ENCODE peak calls at places on chromosome 2, in five cellular contexts. One of them, this sample, is unnamed. For H3K9me3, the result is how much of the 10 kb centered on the place peaks cover.

GRCh38 chr2:218022131-218022850 is 19.5 kb upstream of the TNS1 start:
- DNase-seq in tibial artery: peak
- DNase-seq in endodermal cell: peak
- DNase-seq in CD4-positive, alpha-beta T cell: no peak
- DNase-seq in breast epithelium: peak
- DNase-seq in this sample: no peak

GRCh38 chr2:217399288-217399687 is 539.4 kb upstream of the TNP1 start:
- DNase-seq in tibial artery: no peak
- DNase-seq in endodermal cell: no peak
- DNase-seq in CD4-positive, alpha-beta T cell: no peak
- DNase-seq in breast epithelium: no peak
- DNase-seq in this sample: no peak

GRCh38 chr2:173076557-173077345 is 1.1 kb downstream of the MAP3K20 start:
- DNase-seq in tibial artery: peak
- DNase-seq in endodermal cell: peak
- DNase-seq in CD4-positive, alpha-beta T cell: no peak
- DNase-seq in breast epithelium: peak
- DNase-seq in this sample: no peak

GRCh38 chr2:116510117-116510671 is 1304.3 kb upstream of the DDX18 start:
- DNase-seq in tibial artery: no peak
- DNase-seq in endodermal cell: peak
- DNase-seq in CD4-positive, alpha-beta T cell: no peak
- DNase-seq in breast epithelium: no peak
- DNase-seq in this sample: no peak

GRCh38 chr2:220353897-220354296 is 726.5 kb downstream of the SLC4A3 start:
- DNase-seq in tibial artery: no peak
- DNase-seq in endodermal cell: no peak
- DNase-seq in CD4-positive, alpha-beta T cell: no peak
- DNase-seq in breast epithelium: no peak
- DNase-seq in this sample: no peak

GRCh38 chr2:19876751-19877150 is 25.0 kb downstream of the TTC32 start:
- DNase-seq in tibial artery: no peak
- DNase-seq in endodermal cell: peak
- DNase-seq in CD4-positive, alpha-beta T cell: no peak
- DNase-seq in breast epithelium: no peak
- DNase-seq in this sample: no peak

GRCh38 chr2:118991554-118991953 is 49.6 kb downstream of the MARCO start:
- DNase-seq in tibial artery: no peak
- DNase-seq in endodermal cell: no peak
- DNase-seq in CD4-positive, alpha-beta T cell: no peak
- DNase-seq in breast epithelium: no peak
- DNase-seq in this sample: no peak

GRCh38 chr2:678964-679363 is 1.8 kb upstream of the TMEM18 start:
- DNase-seq in tibial artery: no peak
- DNase-seq in endodermal cell: no peak
- DNase-seq in CD4-positive, alpha-beta T cell: no peak
- DNase-seq in breast epithelium: no peak
- DNase-seq in this sample: no peak

GRCh38 chr2:127118467-127118866 is 11.5 kb upstream of the BIN1 start:
- DNase-seq in tibial artery: no peak
- DNase-seq in endodermal cell: no peak
- DNase-seq in CD4-positive, alpha-beta T cell: no peak
- DNase-seq in breast epithelium: no peak
- DNase-seq in this sample: no peak

GRCh38 chr2:110674620-110675555 is 3.0 kb downstream of the BUB1 start:
- DNase-seq in tibial artery: no peak
- DNase-seq in endodermal cell: peak
- DNase-seq in CD4-positive, alpha-beta T cell: no peak
- DNase-seq in breast epithelium: no peak
- DNase-seq in this sample: no peak

GRCh38 chr2:129766594-129766993 is 212.9 kb upstream of the RAB6C start:
- DNase-seq in tibial artery: no peak
- DNase-seq in endodermal cell: peak
- DNase-seq in CD4-positive, alpha-beta T cell: no peak
- DNase-seq in breast epithelium: no peak
- DNase-seq in this sample: no peak

GRCh38 chr2:70420005-70420580 is 118.2 kb upstream of the FAM136A start:
- DNase-seq in tibial artery: no peak
- DNase-seq in endodermal cell: no peak
- DNase-seq in CD4-positive, alpha-beta T cell: no peak
- DNase-seq in breast epithelium: no peak
- DNase-seq in this sample: no peak

GRCh38 chr2:191688934-191689695 is 11.2 kb downstream of the NABP1 start:
- DNase-seq in tibial artery: no peak
- DNase-seq in endodermal cell: no peak
- DNase-seq in CD4-positive, alpha-beta T cell: no peak
- DNase-seq in breast epithelium: no peak
- DNase-seq in this sample: no peak

GRCh38 chr2:118055512-118056164 is 32.6 kb upstream of the INSIG2 start:
- DNase-seq in tibial artery: no peak
- DNase-seq in endodermal cell: no peak
- DNase-seq in CD4-positive, alpha-beta T cell: no peak
- DNase-seq in breast epithelium: no peak
- DNase-seq in this sample: no peak

GRCh38 chr2:235330775-235331438 is 162.9 kb upstream of the AGAP1 start:
- DNase-seq in tibial artery: no peak
- DNase-seq in endodermal cell: no peak
- DNase-seq in CD4-positive, alpha-beta T cell: no peak
- DNase-seq in breast epithelium: peak
- DNase-seq in this sample: no peak

GRCh38 chr2:164046040-164046439 is 310.2 kb upstream of the FIGN start:
- DNase-seq in tibial artery: no peak
- DNase-seq in endodermal cell: no peak
- DNase-seq in CD4-positive, alpha-beta T cell: no peak
- DNase-seq in breast epithelium: no peak
- DNase-seq in this sample: no peak

GRCh38 chr2:175871331-175871730 is 130.7 kb downstream of the LNPK start:
- DNase-seq in tibial artery: no peak
- DNase-seq in endodermal cell: no peak
- DNase-seq in CD4-positive, alpha-beta T cell: no peak
- DNase-seq in breast epithelium: no peak
- DNase-seq in this sample: no peak

GRCh38 chr2:1950474-1950873 is 206.2 kb upstream of the PXDN start:
- DNase-seq in tibial artery: no peak
- DNase-seq in endodermal cell: no peak
- DNase-seq in CD4-positive, alpha-beta T cell: no peak
- DNase-seq in breast epithelium: no peak
- DNase-seq in this sample: no peak

GRCh38 chr2:177888581-177888980 is 184.0 kb downstream of the PDE11A start:
- DNase-seq in tibial artery: no peak
- DNase-seq in endodermal cell: no peak
- DNase-seq in CD4-positive, alpha-beta T cell: no peak
- DNase-seq in breast epithelium: no peak
- DNase-seq in this sample: peak

GRCh38 chr2:213995400-213996105 is 415.3 kb upstream of the VWC2L start:
- DNase-seq in tibial artery: no peak
- DNase-seq in endodermal cell: no peak
- DNase-seq in CD4-positive, alpha-beta T cell: no peak
- DNase-seq in breast epithelium: no peak
- DNase-seq in this sample: no peak

GRCh38 chr2:177143444-177143843 is 69.2 kb upstream of the HNRNPA3 start:
- DNase-seq in tibial artery: no peak
- DNase-seq in endodermal cell: no peak
- DNase-seq in CD4-positive, alpha-beta T cell: no peak
- DNase-seq in breast epithelium: no peak
- DNase-seq in this sample: no peak

GRCh38 chr2:146246017-146246733 is 1598.7 kb upstream of the ACVR2A start:
- DNase-seq in tibial artery: no peak
- DNase-seq in endodermal cell: no peak
- DNase-seq in CD4-positive, alpha-beta T cell: no peak
- DNase-seq in breast epithelium: no peak
- DNase-seq in this sample: no peak

GRCh38 chr2:174688079-174688478 is 76.2 kb downstream of the CHRNA1 start:
- DNase-seq in tibial artery: no peak
- DNase-seq in endodermal cell: no peak
- DNase-seq in CD4-positive, alpha-beta T cell: no peak
- DNase-seq in breast epithelium: no peak
- DNase-seq in this sample: no peak

GRCh38 chr2:234395801-234396478 is 100.9 kb downstream of the ARL4C start:
- DNase-seq in tibial artery: no peak
- DNase-seq in endodermal cell: peak
- DNase-seq in CD4-positive, alpha-beta T cell: no peak
- DNase-seq in breast epithelium: no peak
- DNase-seq in this sample: no peak

GRCh38 chr2:205889073-205889472 is 196.9 kb downstream of the INO80D start:
- DNase-seq in tibial artery: no peak
- DNase-seq in endodermal cell: no peak
- DNase-seq in CD4-positive, alpha-beta T cell: no peak
- DNase-seq in breast epithelium: no peak
- DNase-seq in this sample: no peak

GRCh38 chr2:101566632-101567228 is 91.8 kb upstream of the RFX8 start:
- DNase-seq in tibial artery: no peak
- DNase-seq in endodermal cell: no peak
- DNase-seq in CD4-positive, alpha-beta T cell: no peak
- DNase-seq in breast epithelium: no peak
- DNase-seq in this sample: no peak

GRCh38 chr2:200635251-200635650 is 49.4 kb downstream of the AOX1 start:
- DNase-seq in tibial artery: no peak
- DNase-seq in endodermal cell: no peak
- DNase-seq in CD4-positive, alpha-beta T cell: no peak
- DNase-seq in breast epithelium: no peak
- DNase-seq in this sample: no peak

GRCh38 chr2:84474176-84474575 is 15.1 kb upstream of the SUCLG1 start:
- DNase-seq in tibial artery: no peak
- DNase-seq in endodermal cell: no peak
- DNase-seq in CD4-positive, alpha-beta T cell: no peak
- DNase-seq in breast epithelium: peak
- DNase-seq in this sample: no peak

GRCh38 chr2:240997856-240998705 is at the start of gene SNED1:
- DNase-seq in tibial artery: peak
- DNase-seq in endodermal cell: peak
- DNase-seq in CD4-positive, alpha-beta T cell: peak
- DNase-seq in breast epithelium: peak
- DNase-seq in this sample: peak

GRCh38 chr2:180291060-180291459 is 284.0 kb upstream of the CWC22 start:
- DNase-seq in tibial artery: no peak
- DNase-seq in endodermal cell: no peak
- DNase-seq in CD4-positive, alpha-beta T cell: no peak
- DNase-seq in breast epithelium: no peak
- DNase-seq in this sample: no peak

DNA sequence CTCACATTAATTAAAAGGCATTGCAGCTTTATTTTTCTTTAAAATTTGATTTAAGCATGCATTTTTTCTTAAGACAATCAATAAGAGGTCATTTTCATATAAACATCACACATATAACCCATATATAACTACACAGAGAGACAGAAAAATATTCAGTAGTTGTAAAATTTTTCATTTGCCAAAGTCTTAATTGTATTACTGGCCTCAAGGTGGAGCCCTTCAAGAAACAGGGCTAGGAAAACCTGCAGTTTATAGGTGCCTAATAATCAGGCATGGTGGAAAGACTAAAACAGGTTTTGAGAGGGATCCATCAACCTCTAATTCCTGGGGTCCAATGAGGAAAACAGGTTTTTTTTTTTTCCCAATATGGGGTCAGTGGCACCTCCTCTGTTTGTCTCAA is 71.3 kb upstream of the ZNF804A start:
- DNase-seq in tibial artery: no peak
- DNase-seq in endodermal cell: no peak
- DNase-seq in CD4-positive, alpha-beta T cell: no peak
- DNase-seq in breast epithelium: no peak
- DNase-seq in this sample: no peak
- H3K9me3 ChIP-seq in tibial artery: under half
- H3K9me3 ChIP-seq in endodermal cell: under half
- H3K9me3 ChIP-seq in CD4-positive, alpha-beta T cell: under half
- H3K9me3 ChIP-seq in breast epithelium: under half
- H3K9me3 ChIP-seq in this sample: under half

GRCh38 chr2:122388208-122388607 is 632.8 kb downstream of the TSN start:
- DNase-seq in tibial artery: no peak
- DNase-seq in endodermal cell: no peak
- DNase-seq in CD4-positive, alpha-beta T cell: no peak
- DNase-seq in breast epithelium: no peak
- DNase-seq in this sample: no peak

GRCh38 chr2:122395687-122396086 is 640.2 kb downstream of the TSN start:
- DNase-seq in tibial artery: no peak
- DNase-seq in endodermal cell: no peak
- DNase-seq in CD4-positive, alpha-beta T cell: no peak
- DNase-seq in breast epithelium: no peak
- DNase-seq in this sample: no peak

GRCh38 chr2:122391726-122392125 is 636.3 kb downstream of the TSN start:
- DNase-seq in tibial artery: no peak
- DNase-seq in endodermal cell: no peak
- DNase-seq in CD4-positive, alpha-beta T cell: no peak
- DNase-seq in breast epithelium: no peak
- DNase-seq in this sample: no peak

GRCh38 chr2:122389694-122390093 is 634.2 kb downstream of the TSN start:
- DNase-seq in tibial artery: no peak
- DNase-seq in endodermal cell: no peak
- DNase-seq in CD4-positive, alpha-beta T cell: no peak
- DNase-seq in breast epithelium: no peak
- DNase-seq in this sample: no peak

DNA sequence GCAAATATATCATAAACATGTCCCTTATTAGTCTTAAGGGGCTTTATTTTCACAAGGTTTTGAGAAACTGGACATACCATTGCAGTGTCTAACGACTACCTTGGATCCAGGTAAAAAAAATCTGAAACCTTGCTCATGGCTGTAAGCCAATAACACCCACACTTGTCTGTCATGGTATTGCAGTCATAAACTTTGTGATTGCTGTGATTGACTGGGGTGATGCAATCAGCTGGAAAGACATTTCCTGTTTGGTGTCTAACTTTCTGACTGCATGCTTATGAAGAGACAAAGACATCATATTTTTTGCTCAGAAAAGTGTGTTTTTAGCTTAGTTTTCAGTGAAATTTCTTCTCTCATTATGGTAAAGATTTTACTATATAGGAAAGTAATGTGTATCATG is 635.0 kb downstream of the TSN start:
- DNase-seq in tibial artery: no peak
- DNase-seq in endodermal cell: no peak
- DNase-seq in CD4-positive, alpha-beta T cell: no peak
- DNase-seq in breast epithelium: no peak
- DNase-seq in this sample: no peak
- H3K9me3 ChIP-seq in tibial artery: under half
- H3K9me3 ChIP-seq in endodermal cell: under half
- H3K9me3 ChIP-seq in CD4-positive, alpha-beta T cell: under half
- H3K9me3 ChIP-seq in breast epithelium: under half
- H3K9me3 ChIP-seq in this sample: under half

DNA sequence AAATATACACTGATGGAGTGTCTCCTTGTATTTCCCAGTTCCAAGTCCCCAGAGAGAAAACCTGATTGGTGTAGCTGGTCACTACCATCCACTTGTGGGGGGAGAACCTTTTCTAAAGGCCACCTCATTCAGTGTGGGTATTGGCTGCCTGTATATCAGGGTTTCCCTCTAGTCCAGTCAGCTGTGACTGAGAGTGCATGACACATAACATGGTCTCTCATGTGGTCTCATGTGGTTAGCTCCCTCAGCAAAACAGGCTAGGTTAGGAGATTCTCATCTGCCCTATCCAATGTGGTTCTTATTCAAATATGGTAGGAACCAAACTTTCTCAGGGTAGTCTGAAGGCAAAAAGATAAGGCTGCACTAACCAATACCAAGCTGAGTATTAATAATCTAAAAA is 4.1 kb upstream of the GORASP2 start:
- DNase-seq in tibial artery: no peak
- DNase-seq in endodermal cell: no peak
- DNase-seq in CD4-positive, alpha-beta T cell: no peak
- DNase-seq in breast epithelium: no peak
- DNase-seq in this sample: no peak
- H3K9me3 ChIP-seq in tibial artery: under half
- H3K9me3 ChIP-seq in endodermal cell: under half
- H3K9me3 ChIP-seq in CD4-positive, alpha-beta T cell: under half
- H3K9me3 ChIP-seq in breast epithelium: under half
- H3K9me3 ChIP-seq in this sample: under half

GRCh38 chr2:144683063-144683740 is 163.3 kb upstream of the ZEB2 start:
- DNase-seq in tibial artery: no peak
- DNase-seq in endodermal cell: no peak
- DNase-seq in CD4-positive, alpha-beta T cell: no peak
- DNase-seq in breast epithelium: no peak
- DNase-seq in this sample: no peak
- H3K9me3 ChIP-seq in tibial artery: under half
- H3K9me3 ChIP-seq in endodermal cell: under half
- H3K9me3 ChIP-seq in CD4-positive, alpha-beta T cell: under half
- H3K9me3 ChIP-seq in breast epithelium: under half
- H3K9me3 ChIP-seq in this sample: under half

This sample was measured in gastrocnemius medialis.